ENCODE peak calls at places on chromosomes 5 and 9, in ten cellular contexts. T is activated T-helper 1 cell treated with anti-CD3 and anti-CD28 coated beads, Interleukin-12 subunit alpha, Interleukin-12 subunit beta, Interleukin-2, Interleukin-4 antibody, amounts not matched to agents 30 ng/mL and 10 ng/mL and 1 ng/mL, durations not matched to agents 14 hours and 24 hours and 36 hours; X is mesendoderm; K is NCI-H2081; R is stimulated activated CD4-positive, alpha-beta T cell treated with anti-CD3 and anti-CD28 coated beads, Interleukin-2, amount 100 ng/mL, for 48 hours; L is stimulated activated naive B cell treated with anti-CD40 and anti-IgM and Interleukin-4, amounts not matched to agents 10 μg/mL and 1 μg/mL and 100 μg/mL, for 72 hours; O is effector memory CD4-positive, alpha-beta T cell; F is endothelial cell; S is SW480; Y is activated CD4-positive, alpha-beta T cell treated with anti-CD3 and anti-CD28 coated beads for 36 hours. Q is an unnamed sample.

GRCh38 chr5:180296778-180297177 is 4.9 kb upstream of the MAPK9 start:
- DNase-seq in F (no peak), T (no peak), Y (no peak), K (no peak), O (no peak), L (no peak), S (no peak), X (no peak), R (no peak), Q (no peak)

GRCh38 chr5:169521366-169521983 is 62.1 kb upstream of the SPDL1 start:
- DNase-seq in F (no peak), S (no peak), K (no peak), O (no peak), X (no peak), Y (no peak), L (no peak), R (no peak), T (no peak), Q (no peak)

GRCh38 chr5:5658226-5658625 is 235.7 kb downstream of the ICE1 start:
- DNase-seq in R (no peak), T (no peak), F (no peak), S (peak), X (no peak), K (no peak), Y (no peak), L (no peak), O (no peak), Q (peak)

GRCh38 chr5:150492621-150493020 is 15.3 kb upstream of the NDST1 start:
- DNase-seq in S (no peak), X (no peak), R (no peak), L (no peak), F (no peak), K (no peak), T (no peak), Y (no peak), O (no peak), Q (no peak)

GRCh38 chr5:107604990-107605389 is 65.7 kb downstream of the EFNA5 start:
- DNase-seq in T (no peak), X (no peak), F (no peak), R (no peak), S (no peak), O (no peak), K (no peak), Y (no peak), L (no peak), Q (no peak)

GRCh38 chr5:111699976-111700375 is 57.0 kb downstream of the NREP start:
- DNase-seq in O (no peak), R (no peak), S (no peak), L (no peak), Y (no peak), T (no peak), X (no peak), K (peak), F (no peak), Q (peak)

GRCh38 chr5:65742565-65743231 is 20.7 kb downstream of the NLN start:
- DNase-seq in Y (peak), K (peak), X (peak), S (peak), R (no peak), O (no peak), F (peak), T (no peak), L (no peak), Q (no peak)

GRCh38 chr5:140402258-140403074 is 833 bp downstream of the ANKHD1 start:
- DNase-seq in T (peak), O (peak), L (peak), S (peak), K (peak), X (peak), Y (peak), R (peak), F (peak), Q (peak)

GRCh38 chr5:160349249-160349965 is 21.0 kb downstream of the C1QTNF2 start:
- DNase-seq in O (no peak), Y (no peak), T (no peak), S (no peak), R (no peak), L (no peak), F (no peak), K (no peak), X (no peak), Q (no peak)

GRCh38 chr5:41827792-41828191 is 42.4 kb downstream of the OXCT1 start:
- DNase-seq in R (no peak), T (no peak), O (no peak), X (no peak), K (no peak), F (no peak), Y (no peak), L (no peak), S (no peak), Q (no peak)

GRCh38 chr9:85466834-85467233 is 274.9 kb downstream of the AGTPBP1 start:
- DNase-seq in L (no peak), T (no peak), X (peak), R (no peak), K (no peak), S (no peak), F (no peak), Y (no peak), O (no peak), Q (no peak)

GRCh38 chr5:78698218-78698751 is 49.7 kb upstream of the LHFPL2 start:
- DNase-seq in L (no peak), T (no peak), S (no peak), K (no peak), O (no peak), F (no peak), R (no peak), X (no peak), Y (no peak), Q (no peak)

GRCh38 chr9:27535701-27536118 is 6.1 kb upstream of the MOB3B start:
- DNase-seq in F (peak), K (no peak), S (no peak), X (peak), T (no peak), O (no peak), Y (peak), R (no peak), L (no peak), Q (no peak)